ENCODE peak calls at places on chromosomes 2 and 18, in seven cellular contexts. One of them, this sample, is unnamed.

GRCh38 chr18:48996041-48996440 is 45.3 kb upstream of the SMAD7 start:
- DNase-seq in mesenchymal stem cell: no peak
- DNase-seq in H9: no peak
- DNase-seq in H1: no peak
- DNase-seq in mesendoderm: no peak
- DNase-seq in neuronal stem cell: no peak
- DNase-seq in trophoblast cell: no peak
- DNase-seq in this sample: no peak

GRCh38 chr2:19127616-19128015 is 230.8 kb downstream of the OSR1 start:
- DNase-seq in neuronal stem cell: no peak
- DNase-seq in H1: no peak
- DNase-seq in H9: no peak
- DNase-seq in mesendoderm: no peak
- DNase-seq in trophoblast cell: no peak
- DNase-seq in mesenchymal stem cell: no peak
- DNase-seq in this sample: no peak

GRCh38 chr18:45775241-45775676 is 50.2 kb upstream of the SIGLEC15 start:
- DNase-seq in H9: peak; percentile 69
- DNase-seq in mesendoderm: peak; percentile 81
- DNase-seq in trophoblast cell: peak; percentile 27
- DNase-seq in mesenchymal stem cell: peak; percentile 76
- DNase-seq in neuronal stem cell: no peak
- DNase-seq in H1: no peak
- DNase-seq in this sample: peak; percentile 63

GRCh38 chr2:231900975-231901374 is 25.2 kb downstream of the NPPC start:
- DNase-seq in H1: no peak
- DNase-seq in trophoblast cell: no peak
- DNase-seq in neuronal stem cell: no peak
- DNase-seq in H9: peak; percentile 60
- DNase-seq in mesenchymal stem cell: no peak
- DNase-seq in mesendoderm: peak; percentile 53
- DNase-seq in this sample: no peak

GRCh38 chr2:236117861-236118269 is 50.3 kb downstream of the GBX2 start:
- DNase-seq in H1: no peak
- DNase-seq in neuronal stem cell: no peak
- DNase-seq in trophoblast cell: no peak
- DNase-seq in mesenchymal stem cell: no peak
- DNase-seq in mesendoderm: peak; percentile 17
- DNase-seq in H9: no peak
- DNase-seq in this sample: no peak

GRCh38 chr2:37418956-37419355 is 74.5 kb downstream of the QPCT start:
- DNase-seq in H1: no peak
- DNase-seq in neuronal stem cell: no peak
- DNase-seq in mesenchymal stem cell: peak; percentile 68
- DNase-seq in mesendoderm: no peak
- DNase-seq in trophoblast cell: no peak
- DNase-seq in H9: no peak
- DNase-seq in this sample: peak; percentile 58

GRCh38 chr2:160238392-160238791 is 38.3 kb upstream of the ITGB6 start:
- DNase-seq in mesenchymal stem cell: no peak
- DNase-seq in H9: no peak
- DNase-seq in trophoblast cell: no peak
- DNase-seq in mesendoderm: no peak
- DNase-seq in neuronal stem cell: no peak
- DNase-seq in H1: no peak
- DNase-seq in this sample: no peak

GRCh38 chr18:32610116-32610630 is 139.5 kb upstream of the GAREM1 start:
- DNase-seq in neuronal stem cell: no peak
- DNase-seq in H1: no peak
- DNase-seq in H9: no peak
- DNase-seq in trophoblast cell: no peak
- DNase-seq in mesenchymal stem cell: no peak
- DNase-seq in mesendoderm: peak; percentile 7
- DNase-seq in this sample: no peak

GRCh38 chr18:68418881-68419280 is 296.0 kb downstream of the TMX3 start:
- DNase-seq in neuronal stem cell: no peak
- DNase-seq in H1: no peak
- DNase-seq in mesendoderm: no peak
- DNase-seq in mesenchymal stem cell: peak; percentile 69
- DNase-seq in H9: no peak
- DNase-seq in trophoblast cell: peak; percentile 83
- DNase-seq in this sample: peak; percentile 93

GRCh38 chr2:98634406-98635092 is 26.2 kb downstream of the UNC50 start:
- DNase-seq in mesenchymal stem cell: no peak
- DNase-seq in mesendoderm: peak; percentile 89
- DNase-seq in neuronal stem cell: peak; percentile 11
- DNase-seq in H1: peak; percentile 17
- DNase-seq in H9: peak; percentile 78
- DNase-seq in trophoblast cell: peak; percentile 45
- DNase-seq in this sample: no peak

GRCh38 chr2:75199428-75200011 is at the start of gene TACR1:
- DNase-seq in H9: peak; percentile 69
- DNase-seq in neuronal stem cell: peak; percentile 48
- DNase-seq in mesenchymal stem cell: peak; percentile 80
- DNase-seq in H1: no peak
- DNase-seq in mesendoderm: peak; percentile 77
- DNase-seq in trophoblast cell: peak; percentile 67
- DNase-seq in this sample: peak; percentile 73

GRCh38 chr2:96143848-96144480 is 1.3 kb downstream of the DUSP2 start:
- DNase-seq in mesenchymal stem cell: no peak
- DNase-seq in neuronal stem cell: no peak
- DNase-seq in trophoblast cell: no peak
- DNase-seq in H9: peak; percentile 81
- DNase-seq in H1: no peak
- DNase-seq in mesendoderm: peak; percentile 79
- DNase-seq in this sample: no peak

GRCh38 chr2:160621748-160622147 is 128.1 kb upstream of the RBMS1 start:
- DNase-seq in H1: no peak
- DNase-seq in neuronal stem cell: no peak
- DNase-seq in mesenchymal stem cell: peak; percentile 34
- DNase-seq in trophoblast cell: no peak
- DNase-seq in H9: no peak
- DNase-seq in mesendoderm: no peak
- DNase-seq in this sample: peak; percentile 68

GRCh38 chr2:28352104-28352503 is 40.6 kb upstream of the FOSL2 start:
- DNase-seq in neuronal stem cell: no peak
- DNase-seq in mesenchymal stem cell: peak; percentile 81
- DNase-seq in H9: no peak
- DNase-seq in H1: no peak
- DNase-seq in trophoblast cell: no peak
- DNase-seq in mesendoderm: no peak
- DNase-seq in this sample: no peak

GRCh38 chr2:120522151-120522751 is 176.3 kb downstream of the INHBB start:
- DNase-seq in H9: no peak
- DNase-seq in mesendoderm: peak; percentile 59
- DNase-seq in mesenchymal stem cell: peak; percentile 76
- DNase-seq in H1: no peak
- DNase-seq in neuronal stem cell: no peak
- DNase-seq in trophoblast cell: no peak
- DNase-seq in this sample: peak; percentile 43
- H3K18ac ChIP-seq in H9: no peak overlapping the region
- H3K18ac ChIP-seq in mesendoderm: no peak overlapping the region
- H3K18ac ChIP-seq in mesenchymal stem cell: no peak overlapping the region
- H3K18ac ChIP-seq in H1: no peak overlapping the region
- H3K18ac ChIP-seq in neuronal stem cell: no peak overlapping the region
- H3K18ac ChIP-seq in trophoblast cell: no peak overlapping the region
- H3K18ac ChIP-seq in this sample: no peak overlapping the region

DNA sequence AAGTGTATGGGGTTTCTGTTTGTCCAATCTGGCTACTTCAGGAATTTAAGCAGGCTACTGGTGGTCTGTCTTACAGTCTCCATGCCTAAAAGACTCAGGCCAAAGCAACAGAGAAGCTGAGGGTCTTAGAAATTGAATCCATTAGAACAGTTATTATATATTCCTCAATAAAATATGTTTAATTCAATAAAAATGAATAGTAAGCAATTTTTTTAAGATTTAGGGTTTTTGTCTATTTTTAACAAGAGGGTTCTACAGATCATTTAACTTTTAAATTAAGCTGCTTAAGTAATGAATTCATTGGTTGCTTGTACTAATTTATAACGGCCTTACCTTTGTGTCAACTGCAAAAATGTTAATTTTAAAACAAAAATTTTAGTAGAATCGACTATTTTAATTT is 832.6 kb upstream of the SLC39A10 start:
- DNase-seq in H9: no peak
- DNase-seq in H1: no peak
- DNase-seq in mesendoderm: no peak
- DNase-seq in trophoblast cell: no peak
- DNase-seq in neuronal stem cell: no peak
- DNase-seq in mesenchymal stem cell: no peak
- DNase-seq in this sample: no peak
- H3K18ac ChIP-seq in H9: no peak overlapping the region
- H3K18ac ChIP-seq in H1: no peak overlapping the region
- H3K18ac ChIP-seq in mesendoderm: no peak overlapping the region
- H3K18ac ChIP-seq in trophoblast cell: no peak overlapping the region
- H3K18ac ChIP-seq in neuronal stem cell: no peak overlapping the region
- H3K18ac ChIP-seq in mesenchymal stem cell: no peak overlapping the region
- H3K18ac ChIP-seq in this sample: no peak overlapping the region

GRCh38 chr2:69067026-69067630 is 54.1 kb downstream of the ANTXR1 start:
- DNase-seq in neuronal stem cell: no peak
- DNase-seq in mesenchymal stem cell: no peak
- DNase-seq in H9: no peak
- DNase-seq in trophoblast cell: no peak
- DNase-seq in mesendoderm: no peak
- DNase-seq in H1: no peak
- DNase-seq in this sample: no peak
- H3K18ac ChIP-seq in neuronal stem cell: no peak overlapping the region
- H3K18ac ChIP-seq in mesenchymal stem cell: no peak overlapping the region
- H3K18ac ChIP-seq in H9: no peak overlapping the region
- H3K18ac ChIP-seq in trophoblast cell: no peak overlapping the region
- H3K18ac ChIP-seq in mesendoderm: no peak overlapping the region
- H3K18ac ChIP-seq in H1: no peak overlapping the region
- H3K18ac ChIP-seq in this sample: no peak overlapping the region

GRCh38 chr2:57139179-57139578 is 907.4 kb upstream of the VRK2 start:
- DNase-seq in mesenchymal stem cell: no peak
- DNase-seq in trophoblast cell: no peak
- DNase-seq in mesendoderm: no peak
- DNase-seq in H1: no peak
- DNase-seq in H9: no peak
- DNase-seq in neuronal stem cell: no peak
- DNase-seq in this sample: no peak
- H3K18ac ChIP-seq in mesenchymal stem cell: no peak overlapping the region
- H3K18ac ChIP-seq in trophoblast cell: no peak overlapping the region
- H3K18ac ChIP-seq in mesendoderm: no peak overlapping the region
- H3K18ac ChIP-seq in H1: no peak overlapping the region
- H3K18ac ChIP-seq in H9: no peak overlapping the region
- H3K18ac ChIP-seq in neuronal stem cell: no peak overlapping the region
- H3K18ac ChIP-seq in this sample: no peak overlapping the region

GRCh38 chr2:101401316-101401660 is 14.0 kb upstream of the CREG2 start:
- DNase-seq in trophoblast cell: no peak
- DNase-seq in H1: no peak
- DNase-seq in H9: no peak
- DNase-seq in neuronal stem cell: no peak
- DNase-seq in mesendoderm: no peak
- DNase-seq in mesenchymal stem cell: no peak
- DNase-seq in this sample: no peak
- H3K18ac ChIP-seq in trophoblast cell: no peak overlapping the region
- H3K18ac ChIP-seq in H1: no peak overlapping the region
- H3K18ac ChIP-seq in H9: no peak overlapping the region
- H3K18ac ChIP-seq in neuronal stem cell: no peak overlapping the region
- H3K18ac ChIP-seq in mesendoderm: no peak overlapping the region
- H3K18ac ChIP-seq in mesenchymal stem cell: no peak overlapping the region
- H3K18ac ChIP-seq in this sample: no peak overlapping the region

GRCh38 chr2:5868891-5869400 is 176.8 kb downstream of the SOX11 start:
- DNase-seq in H1: no peak
- DNase-seq in trophoblast cell: no peak
- DNase-seq in mesendoderm: no peak
- DNase-seq in H9: no peak
- DNase-seq in neuronal stem cell: no peak
- DNase-seq in mesenchymal stem cell: no peak
- DNase-seq in this sample: no peak

GRCh38 chr2:5869871-5870375 is 177.7 kb downstream of the SOX11 start:
- DNase-seq in H9: no peak
- DNase-seq in H1: no peak
- DNase-seq in mesendoderm: no peak
- DNase-seq in mesenchymal stem cell: no peak
- DNase-seq in neuronal stem cell: no peak
- DNase-seq in trophoblast cell: no peak
- DNase-seq in this sample: no peak

DNA sequence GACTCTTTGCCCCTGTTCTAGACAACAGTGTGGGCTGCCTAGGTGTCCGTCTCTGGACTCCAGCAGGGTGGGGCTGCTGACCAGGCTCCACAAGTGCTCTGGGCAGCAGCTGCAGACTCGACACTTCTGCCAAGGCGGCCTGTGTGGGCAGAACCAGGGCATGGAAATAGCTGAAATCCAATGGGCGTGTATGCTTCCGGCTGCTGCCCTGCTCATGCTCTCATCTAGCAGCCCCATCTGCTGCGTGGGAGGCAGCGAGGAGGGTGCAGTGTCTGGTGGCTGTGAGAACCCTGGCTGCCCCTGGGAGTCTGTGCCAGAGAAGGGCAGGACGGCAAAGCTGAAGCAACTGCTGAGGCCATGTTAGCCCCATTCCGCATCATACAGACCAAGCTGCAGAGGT is 174.9 kb downstream of the SOX11 start:
- DNase-seq in H9: no peak
- DNase-seq in trophoblast cell: no peak
- DNase-seq in H1: no peak
- DNase-seq in mesendoderm: no peak
- DNase-seq in neuronal stem cell: no peak
- DNase-seq in mesenchymal stem cell: no peak
- DNase-seq in this sample: no peak
- H3K18ac ChIP-seq in H9: no peak overlapping the region
- H3K18ac ChIP-seq in trophoblast cell: no peak overlapping the region
- H3K18ac ChIP-seq in H1: no peak overlapping the region
- H3K18ac ChIP-seq in mesendoderm: no peak overlapping the region
- H3K18ac ChIP-seq in neuronal stem cell: no peak overlapping the region
- H3K18ac ChIP-seq in mesenchymal stem cell: no peak overlapping the region
- H3K18ac ChIP-seq in this sample: no peak overlapping the region

This sample was measured in IMR-90.